ENCODE peak calls at places on chromosomes 4 and X, in five cellular contexts. F is aorta; X is keratinocyte; V is CD4-positive, CD25-positive, alpha-beta regulatory T cell; L is ascending aorta. U is an unnamed sample.

GRCh38 chrX:39841604-39842003 is 256.2 kb downstream of the BCOR start:
- DNase-seq in F (no peak), V (no peak), L (no peak), X (no peak), U (no peak)

GRCh38 chr4:85861064-85861767 is 386.3 kb downstream of the ARHGAP24 start:
- DNase-seq in V (no peak), F (no peak), L (no peak), X (no peak), U (no peak)

GRCh38 chr4:24559032-24559821 is 25.1 kb downstream of the DHX15 start:
- DNase-seq in L (no peak), X (no peak), V (no peak), F (no peak), U (no peak)

GRCh38 chr4:158346576-158346975 is 136.3 kb downstream of the TMEM144 start:
- DNase-seq in V (no peak), X (no peak), F (no peak), L (no peak), U (no peak)

GRCh38 chr4:52266537-52267137 is 215.5 kb downstream of the SPATA18 start:
- DNase-seq in X (no peak), L (no peak), F (no peak), V (no peak), U (peak; percentile 19)

GRCh38 chr4:168743576-168743975 is 246.7 kb downstream of the PALLD start:
- DNase-seq in F (no peak), L (no peak), V (no peak), X (no peak), U (no peak)

GRCh38 chr4:76998251-76998901 is 48.8 kb downstream of the SEPTIN11 start:
- DNase-seq in F (no peak), V (no peak), X (no peak), L (no peak), U (no peak)

GRCh38 chr4:75781328-75781727 is 57.0 kb downstream of the USO1 start:
- DNase-seq in V (no peak), X (no peak), F (no peak), L (no peak), U (no peak)

GRCh38 chr4:184417802-184418511 is 56.4 kb downstream of the IRF2 start:
- DNase-seq in V (peak; percentile 15), L (no peak), X (peak; percentile 87), F (no peak), U (peak; percentile 12)

GRCh38 chr4:119132306-119132705 is 3.3 kb upstream of the MYOZ2 start:
- DNase-seq in V (no peak), F (no peak), L (no peak), X (no peak), U (peak; percentile 5)

GRCh38 chrX:576904-577303 is 53.7 kb upstream of the SHOX start:
- DNase-seq in L (no peak), V (no peak), F (no peak), X (no peak), U (no peak)

GRCh38 chr4:113445286-113445685 is 316.3 kb downstream of the CAMK2D start:
- DNase-seq in X (peak; percentile 70), F (peak; percentile 75), V (no peak), L (peak; percentile 30), U (peak; percentile 78)

GRCh38 chr4:109977854-109978501 is 65.3 kb downstream of the EGF start:
- DNase-seq in F (no peak), X (no peak), L (no peak), V (no peak), U (no peak)

GRCh38 chrX:106451933-106452332 is 159.8 kb upstream of the RADX start:
- DNase-seq in F (no peak), L (no peak), X (no peak), V (no peak), U (no peak)

GRCh38 chr4:72665376-72665978 is 96.5 kb upstream of the ADAMTS3 start:
- DNase-seq in X (no peak), L (no peak), F (no peak), V (no peak), U (no peak)

GRCh38 chr4:106355193-106355592 is 13.4 kb downstream of the GIMD1 start:
- DNase-seq in V (no peak), X (no peak), L (no peak), F (no peak), U (no peak)

GRCh38 chr4:48212165-48212564 is 57.5 kb downstream of the TEC start:
- DNase-seq in L (no peak), V (no peak), X (no peak), F (no peak), U (no peak)

GRCh38 chr4:153143527-153144348 is 60.5 kb upstream of the TRIM2 start:
- DNase-seq in L (no peak), X (no peak), V (no peak), F (no peak), U (peak; percentile 51)

GRCh38 chr4:165994706-165995105 is 121.7 kb downstream of the TLL1 start:
- DNase-seq in F (no peak), V (no peak), X (no peak), L (no peak), U (no peak)

GRCh38 chrX:7996414-7996813 is 69.2 kb upstream of the PNPLA4 start:
- DNase-seq in L (no peak), F (no peak), X (no peak), V (peak; percentile 1), U (no peak)

GRCh38 chr4:79022529-79022928 is 83.3 kb upstream of the PAQR3 start:
- DNase-seq in V (no peak), X (no peak), L (no peak), F (peak; percentile 72), U (no peak)

GRCh38 chr4:23237771-23238170 is 545.0 kb downstream of the GBA3 start:
- DNase-seq in F (no peak), L (no peak), X (no peak), V (no peak), U (no peak)

GRCh38 chr4:51820443-51820842 is 22.5 kb upstream of the DCUN1D4 start:
- DNase-seq in V (no peak), L (no peak), X (no peak), F (no peak), U (no peak)

GRCh38 chrX:42976729-42977366 is 198.9 kb upstream of the PPP1R2C start:
- DNase-seq in L (no peak), X (peak; percentile 63), V (no peak), F (no peak), U (no peak)

GRCh38 chr4:3745886-3746656 is 20.1 kb upstream of the ADRA2C start:
- DNase-seq in L (no peak), V (no peak), X (no peak), F (no peak), U (no peak)

GRCh38 chr4:186691396-186691795 is 32.3 kb downstream of the FAT1 start:
- DNase-seq in V (no peak), L (no peak), F (no peak), X (no peak), U (no peak)

GRCh38 chr4:186695392-186695791 is 28.3 kb downstream of the FAT1 start:
- DNase-seq in V (no peak), F (no peak), X (no peak), L (no peak), U (no peak)

GRCh38 chr4:186693159-186693815 is 30.4 kb downstream of the FAT1 start:
- DNase-seq in X (peak; percentile 35), F (peak; percentile 91), L (peak; percentile 50), V (no peak), U (peak; percentile 82)

GRCh38 chr4:186698028-186698427 is 25.6 kb downstream of the FAT1 start:
- DNase-seq in L (no peak), X (no peak), F (no peak), V (no peak), U (no peak)

DNA sequence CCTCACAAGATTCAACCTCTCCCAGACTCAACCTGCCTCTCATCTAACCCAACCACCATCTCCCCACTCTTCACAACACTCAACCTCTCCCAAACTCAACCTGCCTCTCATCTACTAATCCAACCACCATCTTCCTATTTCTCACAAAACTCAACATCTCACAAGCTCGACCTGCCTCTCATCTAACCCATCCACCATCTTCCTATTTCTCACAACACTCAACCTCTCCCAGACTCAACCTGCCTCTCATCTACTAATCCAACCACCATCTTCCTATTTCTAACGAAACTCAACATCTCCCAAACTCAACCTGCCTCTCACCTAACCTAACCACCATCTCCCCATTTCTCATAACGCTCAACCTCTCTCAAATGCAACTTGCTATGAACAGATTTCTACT is 29.8 kb downstream of the FAT1 start:
- DNase-seq in V (no peak), F (no peak), L (no peak), X (no peak), U (no peak)
- H3K4me3 ChIP-seq in V (no peak overlapping the region), F (no peak overlapping the region), L (no peak overlapping the region), X (no peak overlapping the region), U (no peak overlapping the region)

GRCh38 chrX:12747433-12747832 is 43.8 kb upstream of the PRPS2 start:
- DNase-seq in F (no peak), X (no peak), L (no peak), V (no peak), U (no peak)
- H3K27me3 ChIP-seq in F (no peaks in the 10 kb centered on the region), X (no peaks in the 10 kb centered on the region), L (no peaks in the 10 kb centered on the region), V (no peaks in the 10 kb centered on the region), U (no peaks in the 10 kb centered on the region)

GRCh38 chr4:19698961-19699360 is 552.7 kb upstream of the SLIT2 start:
- DNase-seq in L (no peak), V (no peak), F (no peak), X (no peak), U (no peak)

GRCh38 chr4:19693949-19694597 is 557.6 kb upstream of the SLIT2 start:
- DNase-seq in F (no peak), V (no peak), X (no peak), L (no peak), U (no peak)

GRCh38 chr4:19689511-19689910 is 562.2 kb upstream of the SLIT2 start:
- DNase-seq in L (no peak), V (no peak), X (no peak), F (no peak), U (no peak)

DNA sequence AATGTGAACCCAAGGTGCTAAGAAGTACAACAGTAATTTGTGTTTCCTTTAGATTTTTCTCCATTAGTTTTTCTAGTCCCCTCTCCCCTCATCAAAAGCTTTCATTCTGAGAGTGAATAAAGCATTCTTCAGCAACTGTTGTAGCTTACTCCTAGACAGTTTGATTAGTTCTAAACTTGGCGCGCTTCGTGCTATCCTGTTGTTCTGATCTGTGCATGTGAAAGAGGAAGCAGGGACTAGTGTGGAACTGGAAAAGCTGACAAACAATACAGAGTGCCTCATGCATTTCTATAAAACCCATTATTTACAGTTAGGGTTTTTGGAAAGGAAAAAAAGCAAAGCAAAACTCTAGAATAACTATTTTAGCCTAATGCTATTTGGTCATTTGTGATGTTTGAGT is 556.9 kb upstream of the SLIT2 start:
- DNase-seq in F (no peak), X (no peak), V (no peak), L (no peak), U (no peak)
- H3K9me3 ChIP-seq in F (no peaks in the 10 kb centered on the region), X (peaks cover 1% of the 10 kb centered on the region), V (no peaks in the 10 kb centered on the region), L (no peaks in the 10 kb centered on the region), U (no peaks in the 10 kb centered on the region)

DNA sequence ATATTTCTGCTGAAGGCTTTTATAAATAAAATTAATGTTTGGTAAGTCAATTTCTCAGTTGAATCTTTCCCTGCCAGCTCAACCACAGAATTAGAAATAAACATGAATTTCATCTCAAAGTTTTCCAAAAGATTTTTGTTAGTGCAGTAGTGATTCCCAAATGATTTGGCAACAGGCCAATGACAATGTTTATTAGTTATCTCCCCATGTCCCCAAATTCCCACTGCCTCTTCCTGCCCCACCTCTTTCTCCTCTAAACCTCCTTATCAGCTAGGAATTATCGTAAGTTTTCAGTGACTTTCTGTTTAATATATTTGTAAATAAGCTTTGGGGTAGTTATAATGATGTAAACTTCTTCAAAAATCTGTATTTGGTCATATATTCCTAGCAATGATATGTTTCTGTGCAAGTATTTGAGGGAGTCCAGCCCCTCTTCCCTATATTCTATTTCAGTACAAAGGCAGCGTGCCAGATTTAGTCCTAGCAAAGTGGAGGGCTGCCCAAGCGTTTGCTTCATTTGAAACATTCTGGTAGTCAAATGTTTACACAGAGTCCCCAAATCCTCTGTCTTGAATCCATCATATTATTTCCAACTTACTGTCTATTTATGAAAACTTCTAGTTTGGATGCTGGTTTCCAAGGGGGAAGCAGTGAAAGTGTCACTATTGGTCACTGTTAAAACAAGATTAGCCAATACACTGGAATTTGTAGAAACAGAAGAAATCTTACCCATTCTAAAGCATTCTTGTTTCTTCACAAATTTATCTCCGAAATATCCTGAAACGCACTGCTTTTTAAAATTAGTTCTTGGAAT is 33.7 kb upstream of the ANKRD50 start:
- DNase-seq in F (no peak), X (no peak), L (no peak), V (no peak), U (no peak)
- H3K4me3 ChIP-seq in F (peak overlapping the region; percentile 34), X (no peak overlapping the region), L (peak overlapping the region; percentile 38), V (no peak overlapping the region), U (no peak overlapping the region)

U was measured in MG63.